ENCODE peak calls at places on chromosome 16, in ten cellular contexts. R, H, B, C, U, O, K, G, N and P are unnamed samples.
A peak's percentile ranks its signal among the peaks of the same experiment; 100 is the strongest.

GRCh38 chr16:87064731-87065720 is 252.2 kb downstream of the C16orf95 start:
- DNase-seq in G (no peak), K (no peak), U (no peak), O (no peak), N (no peak), C (no peak), R (no peak), B (no peak), H (no peak), P (no peak)

GRCh38 chr16:70151391-70151790 is 22.2 kb upstream of the CLEC18C start:
- DNase-seq in C (peak; percentile 20), O (no peak), R (no peak), K (no peak), N (no peak), B (no peak), U (no peak), G (no peak), H (no peak), P (no peak)

GRCh38 chr16:5504028-5504758 is 406.6 kb upstream of the EEF2KMT start:
- DNase-seq in O (no peak), N (no peak), B (peak; percentile 0), G (peak; percentile 63), R (no peak), H (no peak), U (peak; percentile 76), C (no peak), K (no peak), P (no peak)

GRCh38 chr16:65268331-65268730 is 146.5 kb upstream of the CDH11 start:
- DNase-seq in B (peak; percentile 73), K (no peak), C (no peak), G (no peak), N (no peak), O (no peak), U (no peak), H (no peak), R (no peak), P (peak; percentile 70)

GRCh38 chr16:83762141-83763024 is 45.4 kb upstream of the HSBP1 start:
- DNase-seq in C (no peak), B (no peak), K (no peak), G (no peak), H (no peak), U (no peak), R (no peak), N (no peak), O (no peak), P (no peak)

GRCh38 chr16:4157376-4157825 is 41.2 kb upstream of the ADCY9 start:
- DNase-seq in G (no peak), H (no peak), B (no peak), O (no peak), N (no peak), C (no peak), K (no peak), U (no peak), R (no peak), P (no peak)

GRCh38 chr16:66959645-66960177 is 1.4 kb upstream of the CES3 start:
- DNase-seq in B (no peak), O (no peak), K (no peak), H (no peak), G (peak; percentile 78), R (no peak), U (no peak), N (no peak), C (no peak), P (no peak)

GRCh38 chr16:85557976-85558589 is 55.0 kb upstream of the GSE1 start:
- DNase-seq in B (no peak), N (peak; percentile 62), R (no peak), K (peak; percentile 78), G (no peak), O (no peak), H (no peak), U (peak; percentile 76), C (no peak), P (no peak)

GRCh38 chr16:4500283-4500682 is 24.1 kb downstream of the HMOX2 start:
- DNase-seq in R (no peak), O (no peak), H (peak; percentile 89), K (no peak), G (peak; percentile 41), C (peak; percentile 93), N (peak; percentile 32), U (no peak), B (peak; percentile 79), P (peak; percentile 90)

GRCh38 chr16:3592559-3592958 is 15.4 kb upstream of the NLRC3 start:
- DNase-seq in H (no peak), G (no peak), K (no peak), O (no peak), C (no peak), R (no peak), B (no peak), U (no peak), N (no peak), P (no peak)

GRCh38 chr16:67539271-67539670 is 10.6 kb downstream of the RIPOR1 start:
- DNase-seq in R (no peak), N (no peak), U (no peak), B (no peak), K (no peak), O (no peak), H (no peak), C (no peak), G (no peak), P (no peak)

GRCh38 chr16:87515475-87516330 is 22.9 kb upstream of the ZCCHC14 start:
- DNase-seq in N (no peak), H (no peak), R (no peak), K (no peak), U (no peak), G (no peak), B (no peak), O (no peak), C (no peak), P (no peak)